ENCODE peak calls at places on chromosomes 3 and 15, in ten cellular contexts. F is uterus, G is right atrium auricular region, H is transverse colon, A is foreskin fibroblast, P is choroid plexus epithelial cell, V is AG09309, J is K562, S is vagina, U is neural progenitor cell. W is an unnamed sample.

GRCh38 chr3:30539214-30539613 is 67.2 kb upstream of the TGFBR2 start:
- DNase-seq in A (no peak), J (no peak), H (no peak), V (no peak), S (no peak), G (no peak), P (no peak), F (no peak), U (no peak), W (no peak)

GRCh38 chr3:45666729-45667440 is 22.3 kb upstream of the SACM1L start:
- DNase-seq in P (peak; percentile 57), U (no peak), V (no peak), J (no peak), G (no peak), H (no peak), F (no peak), A (peak; percentile 80), S (no peak), W (no peak)

GRCh38 chr3:15797600-15798303 is at the start of gene ANKRD28:
- DNase-seq in S (no peak), J (peak; percentile 33), H (no peak), P (peak; percentile 98), G (no peak), F (no peak), A (peak; percentile 93), V (peak; percentile 94), U (peak; percentile 61), W (peak; percentile 96)

GRCh38 chr15:90838544-90838943 is 29.8 kb upstream of the FURIN start:
- DNase-seq in H (no peak), J (no peak), G (no peak), U (no peak), V (no peak), A (no peak), P (no peak), F (no peak), S (no peak), W (no peak)

GRCh38 chr3:141231923-141232861 is 567 bp downstream of the PXYLP1 start:
- DNase-seq in S (peak; percentile 72), F (peak; percentile 53), G (no peak), J (peak; percentile 41), U (peak; percentile 64), P (peak; percentile 12), A (peak; percentile 32), H (peak; percentile 55), V (no peak), W (no peak)

GRCh38 chr3:29313074-29313473 is 32.2 kb downstream of the RBMS3 start:
- DNase-seq in S (no peak), U (no peak), A (peak; percentile 41), P (no peak), F (no peak), V (no peak), G (no peak), J (no peak), H (no peak), W (peak; percentile 51)

GRCh38 chr3:65483475-65483874 is 555.2 kb downstream of the MAGI1 start:
- DNase-seq in H (peak; percentile 50), P (peak; percentile 53), G (peak; percentile 65), F (peak; percentile 22), U (peak; percentile 31), V (no peak), A (peak; percentile 50), S (no peak), J (no peak), W (peak; percentile 6)

GRCh38 chr3:25056-25455 is 171.5 kb upstream of the CHL1 start:
- DNase-seq in V (no peak), F (no peak), P (no peak), J (no peak), A (no peak), H (no peak), S (no peak), G (no peak), U (no peak), W (no peak)

GRCh38 chr15:89111961-89112340 is 23.7 kb downstream of the ABHD2 start:
- DNase-seq in H (no peak), A (no peak), P (no peak), G (no peak), J (no peak), U (no peak), V (no peak), F (no peak), S (no peak), W (no peak)

GRCh38 chr3:55333041-55333440 is 154.1 kb downstream of the WNT5A start:
- DNase-seq in S (no peak), J (no peak), P (peak; percentile 56), H (no peak), A (peak; percentile 51), V (no peak), F (no peak), G (no peak), U (no peak), W (no peak)

DNA sequence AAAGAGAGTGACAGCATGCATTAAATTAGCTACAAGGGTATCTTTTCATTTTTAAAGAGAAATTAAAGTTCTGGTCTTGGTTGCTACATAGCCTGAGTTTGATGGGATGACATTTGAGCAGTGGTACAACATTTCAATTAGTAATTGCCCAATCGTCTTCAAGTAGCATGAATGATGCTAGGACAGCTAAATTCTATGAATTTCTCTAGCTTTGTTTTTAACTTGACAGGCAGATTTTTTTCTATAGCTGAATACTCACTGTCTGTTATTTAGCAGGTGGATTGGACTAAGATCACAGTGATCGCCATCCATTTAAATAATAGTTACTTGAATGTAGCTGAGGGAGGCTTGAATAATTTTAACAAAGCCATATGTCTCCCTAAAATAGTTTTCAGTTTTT is 162.2 kb downstream of the OXSM start:
- DNase-seq in A (no peak), P (no peak), V (no peak), J (no peak), S (no peak), F (no peak), H (no peak), U (no peak), G (no peak), W (no peak)
- H3K4me3 ChIP-seq in A (no peak overlapping the region), P (no peak overlapping the region), V (no peak overlapping the region), J (no peak overlapping the region), S (no peak overlapping the region), F (no peak overlapping the region), H (no peak overlapping the region), U (no peak overlapping the region), G (no peak overlapping the region), W (no peak overlapping the region)

GRCh38 chr3:166263460-166263859 is 426.2 kb upstream of the BCHE start:
- DNase-seq in S (no peak), A (no peak), H (no peak), G (no peak), U (no peak), F (no peak), V (no peak), J (no peak), P (peak; percentile 0), W (no peak)
- TF ChIP-seq CTCF in S (no peak), A (no peak), H (no peak), G (no peak), U (peak; percentile 4), F (no peak), V (no peak), J (no peak), P (no peak), W (no peak)

GRCh38 chr3:152362086-152362485 is 93.4 kb downstream of the MBNL1 start:
- DNase-seq in J (no peak), U (peak; percentile 40), S (no peak), H (no peak), F (no peak), A (no peak), V (no peak), G (no peak), P (no peak), W (no peak)
- H3K4me3 ChIP-seq in J (no peak overlapping the region), U (no peak overlapping the region), S (no peak overlapping the region), H (no peak overlapping the region), F (no peak overlapping the region), A (no peak overlapping the region), V (no peak overlapping the region), G (no peak overlapping the region), P (no peak overlapping the region), W (no peak overlapping the region)

GRCh38 chr3:155420869-155421486 is 127.5 kb upstream of the STRIT1 start:
- DNase-seq in S (no peak), G (no peak), A (peak; percentile 19), J (no peak), V (no peak), H (no peak), F (no peak), U (peak; percentile 42), P (no peak), W (no peak)
- TF ChIP-seq CTCF in S (no peak), G (no peak), A (no peak), J (peak; percentile 30), V (no peak), H (no peak), F (no peak), U (peak; percentile 56), P (no peak), W (no peak)

W was measured in fibroblast of villous mesenchyme.